ENCODE peak calls at places on chromosomes 2 and 18, in nine cellular contexts. T, F, Y, N, G, U, D, A and Q are unnamed samples.

GRCh38 chr2:12412898-12413305 is 303.8 kb upstream of the TRIB2 start:
- DNase-seq in T (no peak), G (no peak), D (peak; percentile 79), Y (no peak), N (no peak), A (no peak), F (peak; percentile 87), U (no peak), Q (no peak)

GRCh38 chr18:28332071-28332470 is 155.1 kb upstream of the CDH2 start:
- DNase-seq in N (no peak), D (no peak), F (no peak), Y (no peak), G (no peak), T (no peak), A (no peak), U (no peak), Q (no peak)

GRCh38 chr2:223837290-223838061 is at the start of gene AP1S3:
- DNase-seq in U (peak; percentile 42), D (peak; percentile 52), G (peak; percentile 37), A (peak; percentile 8), N (peak; percentile 43), Y (no peak), T (peak; percentile 91), F (peak; percentile 42), Q (peak; percentile 86)

GRCh38 chr2:108026095-108026794 is 39.9 kb downstream of the SLC5A7 start:
- DNase-seq in T (no peak), Y (no peak), N (no peak), D (no peak), U (no peak), F (no peak), A (no peak), G (no peak), Q (no peak)

GRCh38 chr18:69557246-69557781 is 156.6 kb downstream of the DOK6 start:
- DNase-seq in D (no peak), A (no peak), F (no peak), G (no peak), U (no peak), N (peak; percentile 51), Y (no peak), T (no peak), Q (no peak)

GRCh38 chr18:8744038-8744437 is 38.7 kb downstream of the MTCL1 start:
- DNase-seq in T (no peak), G (no peak), F (no peak), U (peak; percentile 69), A (no peak), D (no peak), Y (no peak), N (no peak), Q (no peak)

GRCh38 chr2:113791697-113792590 is 35.5 kb upstream of the SLC35F5 start:
- DNase-seq in U (no peak), N (no peak), G (no peak), A (no peak), D (peak; percentile 35), F (peak; percentile 69), Y (no peak), T (no peak), Q (no peak)

GRCh38 chr18:74127483-74127750 is 20.2 kb downstream of the FBXO15 start:
- DNase-seq in Y (no peak), D (no peak), F (no peak), U (no peak), N (no peak), G (no peak), A (no peak), T (no peak), Q (no peak)

GRCh38 chr18:39205565-39205964 is 1640.0 kb upstream of the CELF4 start:
- DNase-seq in D (peak; percentile 7), G (peak; percentile 13), A (no peak), T (no peak), N (no peak), U (no peak), F (no peak), Y (no peak), Q (no peak)

GRCh38 chr18:3426074-3426473 is 23.9 kb upstream of the TGIF1 start:
- DNase-seq in F (no peak), Y (no peak), D (no peak), A (no peak), T (no peak), N (no peak), G (no peak), U (no peak), Q (no peak)

GRCh38 chr2:127174176-127174575 is 45.9 kb downstream of the CYP27C1 start:
- DNase-seq in U (peak; percentile 45), N (no peak), Y (no peak), T (peak; percentile 40), F (peak; percentile 45), A (peak; percentile 29), G (peak; percentile 66), D (peak; percentile 22), Q (no peak)

GRCh38 chr2:1715184-1716012 is 28.9 kb downstream of the PXDN start:
- DNase-seq in G (peak; percentile 87), U (no peak), F (peak; percentile 65), T (no peak), A (no peak), Y (no peak), N (no peak), D (no peak), Q (no peak)

GRCh38 chr2:237257471-237257951 is 156.5 kb downstream of the COL6A3 start:
- DNase-seq in N (no peak), F (peak; percentile 75), A (no peak), D (no peak), Y (no peak), U (no peak), T (no peak), G (peak; percentile 77), Q (no peak)

GRCh38 chr2:119011162-119011909 is 69.3 kb downstream of the MARCO start:
- DNase-seq in N (peak; percentile 59), A (peak; percentile 37), T (peak; percentile 79), F (peak; percentile 26), Y (no peak), G (peak; percentile 30), D (peak; percentile 39), U (peak; percentile 47), Q (peak; percentile 62)

GRCh38 chr2:61950133-61950560 is 44.7 kb downstream of the COMMD1 start:
- DNase-seq in D (peak; percentile 44), G (no peak), F (no peak), N (no peak), A (no peak), Y (no peak), T (no peak), U (no peak), Q (no peak)

GRCh38 chr2:88342749-88343148 is 109.7 kb downstream of the FOXI3 start:
- DNase-seq in T (no peak), A (no peak), D (no peak), F (peak; percentile 24), N (no peak), U (no peak), G (no peak), Y (no peak), Q (no peak)

GRCh38 chr2:164620873-164621760 is at the start of gene GRB14:
- DNase-seq in U (peak; percentile 44), T (peak; percentile 94), D (peak; percentile 10), F (no peak), A (no peak), G (peak; percentile 14), N (no peak), Y (no peak), Q (peak; percentile 89)

GRCh38 chr18:902179-902718 is 2.4 kb upstream of the ADCYAP1 start:
- DNase-seq in N (no peak), D (no peak), T (peak; percentile 12), A (no peak), U (no peak), Y (no peak), F (peak; percentile 31), G (peak; percentile 20), Q (no peak)

GRCh38 chr2:158602027-158602426 is 145.3 kb downstream of the PKP4 start:
- DNase-seq in U (no peak), G (no peak), D (no peak), T (peak; percentile 11), F (no peak), A (no peak), Y (no peak), N (no peak), Q (peak; percentile 26)

GRCh38 chr2:223414646-223415045 is 187.5 kb downstream of the SCG2 start:
- DNase-seq in N (no peak), G (peak; percentile 70), D (peak; percentile 87), U (peak; percentile 40), T (no peak), A (no peak), Y (peak; percentile 7), F (peak; percentile 21), Q (peak; percentile 16)

GRCh38 chr2:66701251-66701650 is 266.3 kb downstream of the MEIS1 start:
- DNase-seq in A (no peak), N (no peak), G (no peak), Y (no peak), F (no peak), D (no peak), U (no peak), T (no peak), Q (no peak)

GRCh38 chr2:12352891-12353290 is 363.8 kb upstream of the TRIB2 start:
- DNase-seq in F (no peak), Y (no peak), D (no peak), N (no peak), T (no peak), U (no peak), A (no peak), G (no peak), Q (peak; percentile 35)